ENCODE peak calls at places on chromosomes 7 and 10, in nine cellular contexts. Z is GM20000; X is dermis microvascular lymphatic vessel endothelial cell; V is endodermal cell; L is tibial nerve; S is activated CD4-positive, CD25-positive, alpha-beta regulatory T cell treated with anti-CD3 and anti-CD28 coated beads, Interleukin-2, amount 50 U/mL, for 72 hours; O is WTC11; I is transverse colon; U is GM04504. D is an unnamed sample.

GRCh38 chr10:26378763-26379361 is 59.3 kb upstream of the APBB1IP start:
- DNase-seq in V (no peak), S (no peak), L (no peak), I (no peak), U (no peak), O (no peak), X (no peak), Z (no peak), D (no peak)

GRCh38 chr7:6636741-6637543 is at the start of gene ZNF316:
- DNase-seq in O (no peak), I (peak; percentile 64), X (peak; percentile 55), Z (peak; percentile 99), S (peak; percentile 81), L (peak; percentile 17), V (no peak), U (no peak), D (peak; percentile 69)

GRCh38 chr7:129853661-129854268 is 99.0 kb downstream of the UBE2H start:
- DNase-seq in X (peak; percentile 57), V (no peak), Z (no peak), O (no peak), L (no peak), I (no peak), U (no peak), S (no peak), D (no peak)

GRCh38 chr10:115942106-115942505 is 330.9 kb downstream of the GFRA1 start:
- DNase-seq in O (no peak), X (peak; percentile 49), I (no peak), U (no peak), V (no peak), L (no peak), S (no peak), Z (no peak), D (no peak)

GRCh38 chr10:117719558-117719957 is 177.0 kb downstream of the EMX2 start:
- DNase-seq in I (no peak), O (no peak), S (no peak), V (no peak), Z (no peak), U (no peak), L (no peak), X (no peak), D (no peak)

GRCh38 chr7:81161459-81162075 is 242.7 kb upstream of the SEMA3C start:
- DNase-seq in I (no peak), O (no peak), X (no peak), L (peak; percentile 49), Z (no peak), V (no peak), S (no peak), U (peak; percentile 85), D (no peak)

GRCh38 chr10:91528080-91528479 is 104.8 kb downstream of the PPP1R3C start:
- DNase-seq in I (no peak), S (no peak), Z (no peak), O (no peak), L (no peak), X (no peak), U (no peak), V (no peak), D (no peak)

GRCh38 chr10:123997486-123998196 is 95.8 kb downstream of the CHST15 start:
- DNase-seq in O (no peak), U (peak; percentile 93), S (no peak), Z (no peak), X (no peak), V (no peak), I (no peak), L (peak; percentile 50), D (no peak)

GRCh38 chr10:125003901-125004467 is 62.1 kb downstream of the ZRANB1 start:
- DNase-seq in O (peak; percentile 11), V (no peak), X (no peak), I (no peak), L (no peak), Z (no peak), S (peak; percentile 15), U (no peak), D (no peak)

GRCh38 chr10:50224330-50224952 is 26.9 kb downstream of the ASAH2 start:
- DNase-seq in L (peak; percentile 5), I (peak; percentile 13), O (peak; percentile 28), V (peak; percentile 69), Z (peak; percentile 53), X (peak; percentile 78), S (no peak), U (peak; percentile 40), D (peak; percentile 52)

GRCh38 chr7:131166066-131166465 is 161.6 kb upstream of the MKLN1 start:
- DNase-seq in L (no peak), I (no peak), V (no peak), U (no peak), O (no peak), S (no peak), Z (no peak), X (no peak), D (no peak)

GRCh38 chr7:155725073-155725346 is 80.5 kb downstream of the RBM33 start:
- DNase-seq in X (no peak), L (no peak), I (no peak), O (no peak), U (no peak), Z (no peak), V (no peak), S (no peak), D (no peak)

GRCh38 chr10:127186846-127187245 is 9.5 kb downstream of the INSYN2A start:
- DNase-seq in L (no peak), Z (no peak), V (no peak), X (no peak), S (no peak), O (no peak), U (no peak), I (no peak), D (no peak)

GRCh38 chr10:3293536-3294431 is 121.2 kb upstream of the PITRM1 start:
- DNase-seq in O (no peak), X (no peak), V (no peak), S (no peak), Z (no peak), L (no peak), I (no peak), U (peak; percentile 50), D (no peak)

GRCh38 chr10:91409869-91410637 is at the start of gene HECTD2:
- DNase-seq in I (peak; percentile 84), X (peak; percentile 83), O (peak; percentile 77), U (peak; percentile 49), S (peak; percentile 87), L (peak; percentile 60), V (peak; percentile 92), Z (peak; percentile 92), D (peak; percentile 81)

GRCh38 chr7:84091318-84091717 is 103.3 kb downstream of the SEMA3A start:
- DNase-seq in O (no peak), U (no peak), S (no peak), L (no peak), Z (no peak), X (no peak), I (no peak), V (no peak), D (no peak)

GRCh38 chr7:12210179-12211053 is 678 bp upstream of the TMEM106B start:
- DNase-seq in I (peak; percentile 57), L (peak; percentile 17), U (no peak), Z (no peak), O (no peak), X (no peak), V (no peak), S (no peak), D (peak; percentile 50)

GRCh38 chr7:35019179-35019729 is 18.0 kb downstream of the DPY19L1 start:
- DNase-seq in O (no peak), Z (no peak), X (no peak), V (no peak), I (no peak), S (no peak), U (no peak), L (no peak), D (no peak)

GRCh38 chr7:137592232-137592896 is 248.8 kb upstream of the PTN start:
- DNase-seq in X (peak; percentile 78), S (no peak), V (peak; percentile 89), U (peak; percentile 48), L (peak; percentile 37), O (peak; percentile 57), Z (peak; percentile 39), I (peak; percentile 59), D (peak; percentile 46)

GRCh38 chr10:14543048-14543903 is 212.6 kb upstream of the FRMD4A start:
- DNase-seq in S (no peak), V (no peak), L (peak; percentile 33), O (no peak), Z (no peak), U (no peak), I (no peak), X (no peak), D (no peak)

GRCh38 chr10:129866894-129867293 is 97.2 kb downstream of the EBF3 start:
- DNase-seq in Z (no peak), U (no peak), V (no peak), O (peak; percentile 32), L (no peak), S (no peak), I (no peak), X (no peak), D (no peak)

GRCh38 chr7:86904949-86905834 is 154.3 kb downstream of the ELAPOR2 start:
- DNase-seq in L (peak; percentile 22), X (peak; percentile 11), S (no peak), V (peak; percentile 57), I (no peak), O (peak; percentile 12), Z (peak; percentile 13), U (peak; percentile 11), D (no peak)

GRCh38 chr10:90222372-90222771 is 521.0 kb downstream of the KIF20B start:
- DNase-seq in L (no peak), X (no peak), O (no peak), S (no peak), I (no peak), U (peak; percentile 15), Z (no peak), V (no peak), D (no peak)

GRCh38 chr10:71134732-71135211 is 77.6 kb upstream of the UNC5B start:
- DNase-seq in X (no peak), S (no peak), U (no peak), V (peak; percentile 71), I (no peak), Z (no peak), O (peak; percentile 31), L (no peak), D (no peak)

GRCh38 chr7:27096756-27097514 is 1.1 kb upstream of the HOXA1 start:
- DNase-seq in U (peak; percentile 25), Z (peak; percentile 67), V (peak; percentile 68), S (no peak), L (no peak), O (no peak), X (peak; percentile 65), I (peak; percentile 52), D (no peak)

GRCh38 chr7:12715372-12716133 is 28.1 kb downstream of the ARL4A start:
- DNase-seq in O (peak; percentile 26), S (no peak), Z (no peak), L (peak; percentile 74), V (peak; percentile 82), X (peak; percentile 99), U (peak; percentile 62), I (peak; percentile 83), D (peak; percentile 70)

GRCh38 chr7:76509931-76510877 is at the start of gene UPK3B:
- DNase-seq in L (no peak), V (peak; percentile 89), U (no peak), I (no peak), X (no peak), O (peak; percentile 74), S (no peak), Z (peak; percentile 14), D (peak; percentile 75)

GRCh38 chr7:37666026-37666780 is 17.4 kb upstream of the GPR141 start:
- DNase-seq in O (no peak), L (no peak), I (no peak), Z (no peak), U (no peak), V (no peak), X (no peak), S (no peak), D (no peak)

GRCh38 chr7:7829667-7830066 is 111.3 kb upstream of the RPA3 start:
- DNase-seq in I (no peak), S (no peak), U (no peak), L (no peak), V (no peak), O (no peak), Z (no peak), X (no peak), D (no peak)

GRCh38 chr10:126647116-126647515 is 23.4 kb downstream of the C10orf90 start:
- DNase-seq in L (no peak), U (no peak), Z (no peak), X (no peak), S (no peak), V (no peak), I (no peak), O (no peak), D (no peak)

GRCh38 chr10:96719850-96720421 is 378 bp downstream of the PIK3AP1 start:
- DNase-seq in O (peak; percentile 84), I (peak; percentile 83), Z (peak; percentile 88), L (peak; percentile 45), S (peak; percentile 51), V (peak; percentile 94), X (no peak), U (no peak), D (peak; percentile 49)

D was measured in ureter.